ENCODE peak calls at places on chromosomes 13 and 19, in eight cellular contexts. R is dorsolateral prefrontal cortex, A is gastrocnemius medialis, J is heart right ventricle, E is upper lobe of left lung, L is adrenal gland, I is OCI-LY7, T is upper lobe of right lung. F is an unnamed sample.

GRCh38 chr13:20439261-20439660 is 86.4 kb downstream of the CRYL1 start:
- DNase-seq in I (no peak), A (no peak), E (no peak), R (no peak), T (no peak), J (no peak), L (no peak), F (no peak)

GRCh38 chr19:46787331-46788100 is 878 bp downstream of the SLC1A5 start:
- DNase-seq in L (peak), T (peak), J (peak), R (peak), I (peak), E (peak), A (peak), F (no peak)

GRCh38 chr13:47903836-47904235 is 97.2 kb downstream of the SUCLA2 start:
- DNase-seq in J (no peak), I (no peak), T (no peak), A (no peak), R (no peak), E (no peak), L (peak), F (no peak)

GRCh38 chr13:35996360-35996759 is 134.8 kb downstream of the DCLK1 start:
- DNase-seq in L (no peak), R (no peak), T (no peak), J (no peak), A (no peak), E (no peak), I (no peak), F (no peak)

GRCh38 chr19:54415208-54415900 is at the start of gene TTYH1:
- DNase-seq in I (no peak), T (no peak), A (no peak), E (no peak), R (peak), J (no peak), L (no peak), F (no peak)

GRCh38 chr13:49585220-49586157 is at the start of gene RCBTB1:
- DNase-seq in A (peak), T (peak), E (peak), R (peak), L (peak), J (peak), I (peak), F (no peak)

GRCh38 chr13:97280478-97280877 is 58.3 kb downstream of the MBNL2 start:
- DNase-seq in L (no peak), I (no peak), T (no peak), A (no peak), R (no peak), J (no peak), E (no peak), F (no peak)

GRCh38 chr13:107838592-107839161 is 376.7 kb downstream of the LIG4 start:
- DNase-seq in J (no peak), A (no peak), I (no peak), T (no peak), L (no peak), R (no peak), E (no peak), F (no peak)

GRCh38 chr19:36418287-36419001 is at the start of gene ZFP82:
- DNase-seq in L (peak), T (peak), A (peak), J (peak), E (peak), R (peak), I (peak), F (peak)

GRCh38 chr19:29858000-29858596 is 46.3 kb downstream of the CCNE1 start:
- DNase-seq in L (peak), J (no peak), T (peak), I (peak), E (peak), R (no peak), A (no peak), F (no peak)

GRCh38 chr13:27053902-27054595 is 117.6 kb downstream of the USP12 start:
- DNase-seq in R (no peak), T (no peak), A (no peak), L (no peak), J (no peak), I (no peak), E (no peak), F (peak)

GRCh38 chr19:30710721-30711120 is 338.5 kb downstream of the ZNF536 start:
- DNase-seq in T (no peak), E (no peak), A (no peak), J (no peak), I (no peak), L (no peak), R (no peak), F (no peak)

GRCh38 chr19:6503407-6504201 is 1.5 kb upstream of the TUBB4A start:
- DNase-seq in E (no peak), T (no peak), A (no peak), R (no peak), I (no peak), J (peak), L (peak), F (no peak)

GRCh38 chr19:29505034-29505824 is 20.6 kb upstream of the VSTM2B start:
- DNase-seq in T (no peak), R (peak), J (no peak), I (no peak), A (no peak), E (no peak), L (no peak), F (no peak)

GRCh38 chr13:107252021-107252420 is 684.1 kb upstream of the ARGLU1 start:
- DNase-seq in R (no peak), I (no peak), E (no peak), T (no peak), J (no peak), A (no peak), L (no peak), F (no peak)

GRCh38 chr19:31340059-31341025 is 8.9 kb downstream of the TSHZ3 start:
- DNase-seq in A (no peak), J (no peak), I (peak), L (no peak), R (no peak), E (no peak), T (no peak), F (no peak)

GRCh38 chr19:50982186-50982585 is 1.5 kb downstream of the KLK7 start:
- DNase-seq in T (no peak), E (no peak), L (no peak), R (no peak), I (no peak), A (no peak), J (no peak), F (no peak)

GRCh38 chr13:89375839-89376238 is 1704.7 kb downstream of the SLITRK5 start:
- DNase-seq in I (no peak), T (no peak), R (no peak), E (no peak), J (no peak), A (no peak), L (no peak), F (peak)

GRCh38 chr19:6278740-6279619 is 795 bp downstream of the MLLT1 start:
- DNase-seq in T (no peak), R (no peak), J (no peak), A (no peak), L (no peak), E (no peak), I (peak), F (no peak)

GRCh38 chr13:112693831-112694497 is 4.1 kb downstream of the ATP11A start:
- DNase-seq in T (no peak), A (peak), E (peak), R (peak), I (no peak), L (peak), J (no peak), F (peak)

GRCh38 chr13:108437496-108437895 is 168.0 kb downstream of the TNFSF13B start:
- DNase-seq in L (no peak), I (no peak), E (no peak), A (no peak), J (no peak), R (no peak), T (no peak), F (no peak)

GRCh38 chr19:4531562-4532165 is 3.4 kb downstream of the PLIN5 start:
- DNase-seq in L (peak), I (no peak), A (peak), R (no peak), E (no peak), J (no peak), T (no peak), F (no peak)

GRCh38 chr13:88507909-88508308 is 836.7 kb downstream of the SLITRK5 start:
- DNase-seq in I (no peak), T (no peak), E (no peak), R (no peak), A (no peak), L (no peak), J (no peak), F (no peak)

GRCh38 chr13:111572956-111573355 is 252.5 kb downstream of the TEX29 start:
- DNase-seq in L (no peak), T (no peak), J (no peak), E (no peak), R (no peak), A (no peak), I (no peak), F (no peak)

GRCh38 chr13:35139591-35139990 is 197.5 kb downstream of the NBEA start:
- DNase-seq in T (no peak), J (no peak), E (no peak), L (peak), I (no peak), A (no peak), R (no peak), F (no peak)

GRCh38 chr13:105518086-105518485 is 1017.4 kb downstream of the EFNB2 start:
- DNase-seq in J (no peak), L (no peak), T (no peak), A (no peak), R (no peak), E (no peak), I (no peak), F (no peak)

GRCh38 chr13:26558074-26558805 is 757 bp downstream of the WASF3 start:
- DNase-seq in I (no peak), R (peak), L (peak), A (no peak), T (no peak), E (no peak), J (peak), F (no peak)

GRCh38 chr19:55640577-55641375 is at the start of gene ZNF580:
- DNase-seq in T (peak), L (peak), J (peak), R (peak), E (peak), A (no peak), I (peak), F (no peak)

GRCh38 chr13:25882732-25883357 is 169.0 kb downstream of the SHISA2 start:
- DNase-seq in R (no peak), I (no peak), E (no peak), L (no peak), J (no peak), A (no peak), T (no peak), F (no peak)

GRCh38 chr19:41587101-41587837 is 11.3 kb downstream of the CEACAM21 start:
- DNase-seq in J (no peak), R (no peak), T (no peak), I (no peak), A (no peak), E (no peak), L (no peak), F (no peak)

GRCh38 chr19:45069056-45069455 is 7.2 kb downstream of the ZNF296 start:
- DNase-seq in I (no peak), T (no peak), E (no peak), L (peak), J (no peak), R (no peak), A (no peak), F (no peak)

GRCh38 chr19:32203161-32203560 is 142.2 kb upstream of the ZNF507 start:
- DNase-seq in R (no peak), E (no peak), A (no peak), L (no peak), I (no peak), J (no peak), T (peak), F (no peak)

GRCh38 chr13:38702609-38703008 is 15.7 kb downstream of the FREM2 start:
- DNase-seq in R (no peak), E (no peak), L (no peak), J (no peak), A (no peak), I (no peak), T (no peak), F (no peak)

GRCh38 chr13:34853161-34853560 is 88.9 kb upstream of the NBEA start:
- DNase-seq in R (no peak), I (no peak), E (no peak), J (no peak), A (no peak), L (no peak), T (no peak), F (no peak)

GRCh38 chr13:46633416-46633815 is 80.4 kb downstream of the LRCH1 start:
- DNase-seq in T (no peak), E (no peak), R (no peak), L (no peak), J (no peak), A (no peak), I (no peak), F (peak)

GRCh38 chr19:3403489-3404323 is 37.3 kb downstream of the NFIC start:
- DNase-seq in R (peak), A (peak), L (peak), T (peak), J (peak), E (peak), I (no peak), F (peak)

GRCh38 chr19:35903550-35904179 is 1.3 kb downstream of the HCST start:
- DNase-seq in L (peak), J (peak), I (peak), A (peak), R (peak), T (peak), E (peak), F (no peak)

GRCh38 chr13:66354880-66355279 is 875.3 kb downstream of the PCDH9 start:
- DNase-seq in A (no peak), J (no peak), L (no peak), R (no peak), T (no peak), I (no peak), E (no peak), F (no peak)

GRCh38 chr13:66349945-66350344 is 880.2 kb downstream of the PCDH9 start:
- DNase-seq in T (no peak), A (no peak), J (no peak), R (no peak), L (no peak), I (no peak), E (no peak), F (no peak)

GRCh38 chr13:66348745-66349720 is 881.1 kb downstream of the PCDH9 start:
- DNase-seq in J (no peak), A (no peak), T (no peak), E (peak), I (no peak), R (peak), L (no peak), F (no peak)

GRCh38 chr13:66358564-66358963 is 871.6 kb downstream of the PCDH9 start:
- DNase-seq in E (no peak), I (no peak), J (no peak), R (no peak), T (no peak), L (no peak), A (no peak), F (no peak)

DNA sequence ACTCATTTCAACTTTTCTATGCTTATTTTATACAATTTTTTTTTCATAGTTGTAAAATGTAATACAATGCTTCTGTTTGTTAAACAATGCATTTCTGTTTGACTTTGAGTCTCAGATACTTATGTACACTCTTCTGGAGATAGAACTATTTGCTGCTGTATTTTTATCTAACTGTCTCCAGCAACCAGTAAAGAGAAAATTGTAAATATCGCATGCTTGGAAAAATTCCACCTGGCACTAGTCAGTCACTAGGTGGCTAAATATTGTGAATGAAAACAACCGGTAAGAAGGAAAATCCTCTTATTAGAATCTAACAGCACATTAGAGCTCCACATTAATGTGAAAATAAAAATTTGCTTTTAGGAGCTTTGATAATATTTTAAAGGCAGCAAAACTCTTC is 876.5 kb downstream of the PCDH9 start:
- DNase-seq in J (no peak), I (no peak), R (no peak), T (no peak), L (no peak), E (no peak), A (no peak), F (no peak)
- TF ChIP-seq CTCF in J (no peak), I (no peak), R (no peak), T (no peak), L (no peak), E (no peak), A (no peak), F (no peak)

DNA sequence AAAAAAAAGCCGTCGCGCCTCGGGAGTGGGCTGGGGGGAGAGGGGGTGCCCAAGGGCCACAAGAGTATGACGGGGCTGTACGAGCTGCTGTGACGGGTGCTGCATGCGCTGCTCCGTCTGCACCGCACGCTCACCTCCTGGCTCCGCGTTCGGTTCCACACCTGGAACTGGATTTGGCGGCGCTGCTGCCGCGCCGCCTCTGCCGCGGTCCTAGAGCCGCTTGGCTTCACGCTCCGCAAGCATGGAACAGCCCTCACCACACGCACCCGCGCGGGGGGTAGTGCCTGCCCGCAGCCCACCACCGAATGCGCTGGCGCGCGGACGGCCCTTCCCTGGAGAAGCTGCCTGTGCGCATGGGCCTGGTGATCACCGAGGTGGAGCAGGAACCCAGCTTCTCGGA is 18.8 kb downstream of the C1QTNF9 start:
- DNase-seq in A (no peak), T (no peak), L (no peak), I (no peak), R (no peak), E (no peak), J (no peak), F (no peak)
- H3K4me3 ChIP-seq in A (no peak), T (no peak), L (no peak), I (no peak), R (peak), E (no peak), J (peak), F (peak)

DNA sequence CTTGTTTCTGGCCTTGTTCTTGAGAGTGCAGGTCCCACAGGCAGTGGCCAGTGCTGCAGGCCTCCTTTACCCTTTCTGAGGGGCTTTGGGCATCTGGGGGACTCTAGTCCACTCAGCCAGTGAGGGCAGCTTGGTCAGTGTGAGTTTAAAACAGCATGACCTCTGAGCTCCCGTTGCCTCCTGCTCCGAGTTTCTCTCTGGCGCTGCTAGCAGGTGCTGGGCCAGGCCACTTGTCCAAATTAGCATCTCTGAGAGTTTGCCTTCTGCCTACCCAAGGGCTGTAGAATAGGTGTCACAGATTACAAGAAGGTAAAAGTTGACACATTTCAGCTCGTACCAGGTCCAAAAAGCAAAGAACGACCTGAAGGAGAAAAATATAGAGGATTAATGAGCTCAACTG is 105.9 kb downstream of the SIPA1L3 start:
- DNase-seq in R (no peak), T (no peak), I (no peak), A (no peak), L (no peak), E (no peak), J (no peak), F (no peak)
- H3K27ac ChIP-seq in R (peak), T (no peak), I (no peak), A (no peak), L (no peak), E (peak), J (no peak), F (no peak)

GRCh38 chr19:10852098-10852800 is 4.0 kb downstream of the C19orf38 start:
- DNase-seq in L (no peak), J (no peak), R (no peak), I (no peak), A (no peak), E (no peak), T (no peak), F (peak)
- TF ChIP-seq CTCF in L (no peak), J (no peak), R (no peak), I (no peak), A (no peak), E (no peak), T (no peak), F (no peak)

F was measured in AG04450.